ENCODE peak calls at places on chromosomes 3 and 15, in nine cellular contexts. Q, P, Z, C, D, B, G, S and N are unnamed samples.
A peak's percentile ranks its signal among the peaks of the same experiment; 100 is the strongest.

GRCh38 chr3:99925584-99925983 is 107.9 kb downstream of the CMSS1 start:
- DNase-seq in D (peak; percentile 89), P (no peak), G (peak; percentile 70), Q (no peak), C (no peak), S (peak; percentile 80), Z (no peak), B (peak; percentile 86), N (peak; percentile 87)

GRCh38 chr15:22786868-22787698 is 639 bp downstream of the NIPA1 start:
- DNase-seq in P (no peak), G (peak; percentile 29), S (no peak), C (peak; percentile 63), B (peak; percentile 39), Z (no peak), Q (no peak), D (peak; percentile 40), N (peak; percentile 54)

GRCh38 chr15:71436854-71437253 is 321.6 kb downstream of the THSD4 start:
- DNase-seq in B (no peak), D (no peak), Z (no peak), C (no peak), Q (no peak), P (no peak), S (no peak), G (no peak), N (no peak)

GRCh38 chr15:81336568-81336967 is 12.6 kb upstream of the STARD5 start:
- DNase-seq in Z (no peak), B (peak; percentile 61), P (no peak), D (peak; percentile 64), C (no peak), S (no peak), G (peak; percentile 64), Q (no peak), N (peak; percentile 42)

GRCh38 chr3:3629911-3630310 is 169.3 kb upstream of the LRRN1 start:
- DNase-seq in Q (no peak), S (no peak), C (no peak), P (no peak), G (no peak), B (no peak), D (no peak), Z (no peak), N (no peak)

GRCh38 chr15:40925495-40925862 is 3.7 kb upstream of the DLL4 start:
- DNase-seq in C (no peak), B (no peak), D (no peak), P (no peak), S (no peak), G (no peak), Z (no peak), Q (no peak), N (no peak)

GRCh38 chr15:56040081-56041035 is 46.9 kb upstream of the NEDD4 start:
- DNase-seq in P (no peak), Z (no peak), D (peak; percentile 85), Q (peak; percentile 54), S (peak; percentile 85), C (no peak), B (peak; percentile 99), G (peak; percentile 96), N (peak; percentile 98)

GRCh38 chr3:42670670-42671069 is 14.7 kb upstream of the KLHL40 start:
- DNase-seq in D (no peak), S (no peak), Q (no peak), P (no peak), B (no peak), G (no peak), Z (no peak), C (no peak), N (peak; percentile 38)

GRCh38 chr3:194874206-194874605 is 188.5 kb downstream of the FAM43A start:
- DNase-seq in C (no peak), D (no peak), Q (no peak), B (no peak), S (no peak), P (no peak), Z (no peak), G (no peak), N (no peak)

GRCh38 chr3:179949428-179949827 is 87.3 kb downstream of the PEX5L start:
- DNase-seq in G (no peak), P (no peak), S (no peak), B (no peak), C (no peak), Z (peak; percentile 42), Q (no peak), D (no peak), N (no peak)

GRCh38 chr3:196778755-196779154 is 39.1 kb downstream of the PAK2 start:
- DNase-seq in S (peak; percentile 30), C (no peak), P (no peak), D (peak; percentile 78), Z (no peak), Q (no peak), G (peak; percentile 70), B (peak; percentile 73), N (peak; percentile 84)

GRCh38 chr15:60718661-60719069 is 239.7 kb upstream of the ICE2 start:
- DNase-seq in Q (no peak), B (no peak), G (peak; percentile 17), P (no peak), Z (no peak), C (no peak), S (peak; percentile 22), D (no peak), N (no peak)

GRCh38 chr3:37770938-37771918 is 90.5 kb upstream of the CTDSPL start:
- DNase-seq in Z (no peak), P (no peak), D (no peak), Q (no peak), G (peak; percentile 65), B (no peak), C (no peak), S (no peak), N (no peak)